ENCODE peak calls at places on chromosomes 3 and 15, in five cellular contexts. One of them, this sample, is unnamed. For H3K36me3, the result is how much of the 10 kb centered on the place peaks cover.

GRCh38 chr3:133662256-133662773 is 574 bp upstream of the TOPBP1 start:
- DNase-seq in GM06990: peak
- DNase-seq in adrenal gland: no peak
- DNase-seq in transverse colon: no peak
- DNase-seq in SK-N-SH: peak
- DNase-seq in this sample: no peak

GRCh38 chr3:23159929-23160328 is 43.2 kb upstream of the UBE2E2 start:
- DNase-seq in GM06990: no peak
- DNase-seq in adrenal gland: no peak
- DNase-seq in transverse colon: no peak
- DNase-seq in SK-N-SH: no peak
- DNase-seq in this sample: no peak

GRCh38 chr3:150691414-150692040 is 12.2 kb downstream of the ERICH6 start:
- DNase-seq in GM06990: no peak
- DNase-seq in adrenal gland: no peak
- DNase-seq in transverse colon: no peak
- DNase-seq in SK-N-SH: no peak
- DNase-seq in this sample: no peak

GRCh38 chr15:96321422-96322391 is 8.8 kb upstream of the NR2F2 start:
- DNase-seq in GM06990: no peak
- DNase-seq in adrenal gland: no peak
- DNase-seq in transverse colon: no peak
- DNase-seq in SK-N-SH: no peak
- DNase-seq in this sample: no peak

GRCh38 chr15:82950746-82951370 is 1.7 kb downstream of the HOMER2 start:
- DNase-seq in GM06990: no peak
- DNase-seq in adrenal gland: no peak
- DNase-seq in transverse colon: no peak
- DNase-seq in SK-N-SH: no peak
- DNase-seq in this sample: no peak

GRCh38 chr15:90037961-90038633 is 37.0 kb downstream of the ZNF710 start:
- DNase-seq in GM06990: peak
- DNase-seq in adrenal gland: peak
- DNase-seq in transverse colon: no peak
- DNase-seq in SK-N-SH: no peak
- DNase-seq in this sample: no peak

GRCh38 chr3:126528800-126529541 is 5.0 kb downstream of the CHST13 start:
- DNase-seq in GM06990: no peak
- DNase-seq in adrenal gland: peak
- DNase-seq in transverse colon: no peak
- DNase-seq in SK-N-SH: peak
- DNase-seq in this sample: no peak

GRCh38 chr15:87267798-87268197 is 988.7 kb downstream of the NTRK3 start:
- DNase-seq in GM06990: no peak
- DNase-seq in adrenal gland: peak
- DNase-seq in transverse colon: no peak
- DNase-seq in SK-N-SH: no peak
- DNase-seq in this sample: no peak

GRCh38 chr3:125055165-125055912 is 458 bp downstream of the HEG1 start:
- DNase-seq in GM06990: peak
- DNase-seq in adrenal gland: no peak
- DNase-seq in transverse colon: no peak
- DNase-seq in SK-N-SH: peak
- DNase-seq in this sample: no peak

GRCh38 chr3:139827833-139828232 is 107.2 kb upstream of the CLSTN2 start:
- DNase-seq in GM06990: no peak
- DNase-seq in adrenal gland: no peak
- DNase-seq in transverse colon: no peak
- DNase-seq in SK-N-SH: no peak
- DNase-seq in this sample: no peak

GRCh38 chr3:117586161-117586560 is 876.6 kb downstream of the TUSC7 start:
- DNase-seq in GM06990: no peak
- DNase-seq in adrenal gland: no peak
- DNase-seq in transverse colon: no peak
- DNase-seq in SK-N-SH: no peak
- DNase-seq in this sample: no peak

GRCh38 chr15:58227706-58228543 is 89.7 kb downstream of the AQP9 start:
- DNase-seq in GM06990: no peak
- DNase-seq in adrenal gland: peak
- DNase-seq in transverse colon: peak
- DNase-seq in SK-N-SH: peak
- DNase-seq in this sample: no peak

GRCh38 chr3:57753016-57753415 is 3.1 kb upstream of the SLMAP start:
- DNase-seq in GM06990: no peak
- DNase-seq in adrenal gland: no peak
- DNase-seq in transverse colon: no peak
- DNase-seq in SK-N-SH: no peak
- DNase-seq in this sample: no peak

GRCh38 chr15:59886476-59886875 is 117.6 kb upstream of the FOXB1 start:
- DNase-seq in GM06990: no peak
- DNase-seq in adrenal gland: no peak
- DNase-seq in transverse colon: no peak
- DNase-seq in SK-N-SH: no peak
- DNase-seq in this sample: no peak

GRCh38 chr3:62135731-62136130 is 237.6 kb downstream of the FEZF2 start:
- DNase-seq in GM06990: no peak
- DNase-seq in adrenal gland: no peak
- DNase-seq in transverse colon: no peak
- DNase-seq in SK-N-SH: no peak
- DNase-seq in this sample: no peak

GRCh38 chr3:98699132-98699531 is 64.0 kb upstream of the ST3GAL6 start:
- DNase-seq in GM06990: no peak
- DNase-seq in adrenal gland: no peak
- DNase-seq in transverse colon: no peak
- DNase-seq in SK-N-SH: no peak
- DNase-seq in this sample: no peak

GRCh38 chr3:18712713-18713575 is 287.8 kb upstream of the SATB1 start:
- DNase-seq in GM06990: no peak
- DNase-seq in adrenal gland: no peak
- DNase-seq in transverse colon: no peak
- DNase-seq in SK-N-SH: no peak
- DNase-seq in this sample: no peak

GRCh38 chr3:182139627-182140357 is 428.1 kb downstream of the SOX2 start:
- DNase-seq in GM06990: no peak
- DNase-seq in adrenal gland: no peak
- DNase-seq in transverse colon: no peak
- DNase-seq in SK-N-SH: no peak
- DNase-seq in this sample: no peak

GRCh38 chr3:20511863-20512262 is 325.9 kb upstream of the SGO1 start:
- DNase-seq in GM06990: no peak
- DNase-seq in adrenal gland: peak
- DNase-seq in transverse colon: no peak
- DNase-seq in SK-N-SH: peak
- DNase-seq in this sample: no peak

GRCh38 chr3:66625464-66626216 is 124.8 kb upstream of the LRIG1 start:
- DNase-seq in GM06990: no peak
- DNase-seq in adrenal gland: no peak
- DNase-seq in transverse colon: no peak
- DNase-seq in SK-N-SH: no peak
- DNase-seq in this sample: no peak

GRCh38 chr15:62462268-62462667 is 297.2 kb upstream of the C2CD4B start:
- DNase-seq in GM06990: no peak
- DNase-seq in adrenal gland: no peak
- DNase-seq in transverse colon: no peak
- DNase-seq in SK-N-SH: peak
- DNase-seq in this sample: no peak

GRCh38 chr15:62465173-62465572 is 300.1 kb upstream of the C2CD4B start:
- DNase-seq in GM06990: no peak
- DNase-seq in adrenal gland: no peak
- DNase-seq in transverse colon: no peak
- DNase-seq in SK-N-SH: no peak
- DNase-seq in this sample: no peak

GRCh38 chr15:62459875-62460274 is 294.8 kb upstream of the C2CD4B start:
- DNase-seq in GM06990: no peak
- DNase-seq in adrenal gland: no peak
- DNase-seq in transverse colon: no peak
- DNase-seq in SK-N-SH: peak
- DNase-seq in this sample: no peak

GRCh38 chr15:62464705-62465104 is 299.6 kb upstream of the C2CD4B start:
- DNase-seq in GM06990: no peak
- DNase-seq in adrenal gland: no peak
- DNase-seq in transverse colon: no peak
- DNase-seq in SK-N-SH: no peak
- DNase-seq in this sample: no peak

DNA sequence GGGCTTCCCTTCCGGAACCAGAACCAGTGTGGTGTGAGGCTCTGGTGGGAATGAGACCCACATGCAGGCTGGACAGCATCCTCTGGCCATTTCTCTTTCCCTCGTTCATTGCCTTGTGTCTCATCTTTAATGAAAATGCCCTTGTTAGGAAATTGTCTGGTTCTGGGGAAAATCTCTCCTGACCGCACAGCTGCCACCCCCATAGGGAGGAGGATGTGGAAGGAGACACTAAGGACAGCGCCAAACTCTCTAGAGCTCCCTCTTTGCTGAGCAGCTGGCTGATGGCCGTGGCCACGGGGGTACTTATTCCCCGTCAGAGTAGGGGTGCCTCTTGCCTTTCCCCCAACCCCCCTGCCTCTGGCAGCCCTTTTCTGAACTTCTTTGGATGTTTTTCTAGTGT is 297.6 kb upstream of the C2CD4B start:
- DNase-seq in GM06990: no peak
- DNase-seq in adrenal gland: no peak
- DNase-seq in transverse colon: no peak
- DNase-seq in SK-N-SH: peak
- DNase-seq in this sample: no peak
- TF ChIP-seq CTCF in GM06990: no peak
- TF ChIP-seq CTCF in adrenal gland: no peak
- TF ChIP-seq CTCF in transverse colon: no peak
- TF ChIP-seq CTCF in SK-N-SH: no peak
- TF ChIP-seq CTCF in this sample: no peak

GRCh38 chr3:194484614-194485013 is 2.2 kb downstream of the ATP13A3 start:
- DNase-seq in GM06990: no peak
- DNase-seq in adrenal gland: no peak
- DNase-seq in transverse colon: no peak
- DNase-seq in SK-N-SH: no peak
- DNase-seq in this sample: no peak
- H3K4me3 ChIP-seq in GM06990: peak
- H3K4me3 ChIP-seq in adrenal gland: no peak
- H3K4me3 ChIP-seq in transverse colon: peak
- H3K4me3 ChIP-seq in SK-N-SH: no peak
- H3K4me3 ChIP-seq in this sample: no peak

GRCh38 chr3:188581365-188581764 is 427.4 kb downstream of the LPP start:
- DNase-seq in GM06990: no peak
- DNase-seq in adrenal gland: no peak
- DNase-seq in transverse colon: no peak
- DNase-seq in SK-N-SH: no peak
- DNase-seq in this sample: no peak

GRCh38 chr3:188581791-188582190 is 427.8 kb downstream of the LPP start:
- DNase-seq in GM06990: no peak
- DNase-seq in adrenal gland: no peak
- DNase-seq in transverse colon: no peak
- DNase-seq in SK-N-SH: no peak
- DNase-seq in this sample: no peak

GRCh38 chr3:188584958-188585689 is 431.2 kb downstream of the LPP start:
- DNase-seq in GM06990: no peak
- DNase-seq in adrenal gland: no peak
- DNase-seq in transverse colon: no peak
- DNase-seq in SK-N-SH: no peak
- DNase-seq in this sample: no peak

GRCh38 chr3:188584162-188584529 is 430.2 kb downstream of the LPP start:
- DNase-seq in GM06990: no peak
- DNase-seq in adrenal gland: peak
- DNase-seq in transverse colon: no peak
- DNase-seq in SK-N-SH: no peak
- DNase-seq in this sample: no peak

GRCh38 chr3:188583476-188584161 is 429.7 kb downstream of the LPP start:
- DNase-seq in GM06990: no peak
- DNase-seq in adrenal gland: no peak
- DNase-seq in transverse colon: peak
- DNase-seq in SK-N-SH: no peak
- DNase-seq in this sample: no peak
- H3K36me3 ChIP-seq in GM06990: under half
- H3K36me3 ChIP-seq in adrenal gland: under half
- H3K36me3 ChIP-seq in transverse colon: under half
- H3K36me3 ChIP-seq in SK-N-SH: under half
- H3K36me3 ChIP-seq in this sample: under half

GRCh38 chr3:24197809-24198208 is 252.7 kb downstream of the NR1D2 start:
- DNase-seq in GM06990: no peak
- DNase-seq in adrenal gland: peak
- DNase-seq in transverse colon: no peak
- DNase-seq in SK-N-SH: peak
- DNase-seq in this sample: no peak
- TF ChIP-seq CTCF in GM06990: no peak
- TF ChIP-seq CTCF in adrenal gland: no peak
- TF ChIP-seq CTCF in transverse colon: no peak
- TF ChIP-seq CTCF in SK-N-SH: no peak
- TF ChIP-seq CTCF in this sample: no peak

GRCh38 chr3:101935081-101935480 is 85.8 kb downstream of the NFKBIZ start:
- DNase-seq in GM06990: no peak
- DNase-seq in adrenal gland: no peak
- DNase-seq in transverse colon: no peak
- DNase-seq in SK-N-SH: no peak
- DNase-seq in this sample: no peak
- H3K4me3 ChIP-seq in GM06990: no peak
- H3K4me3 ChIP-seq in adrenal gland: no peak
- H3K4me3 ChIP-seq in transverse colon: no peak
- H3K4me3 ChIP-seq in SK-N-SH: no peak
- H3K4me3 ChIP-seq in this sample: no peak

GRCh38 chr3:46461971-46462910 is 2.5 kb downstream of the LTF start:
- DNase-seq in GM06990: no peak
- DNase-seq in adrenal gland: no peak
- DNase-seq in transverse colon: no peak
- DNase-seq in SK-N-SH: no peak
- DNase-seq in this sample: peak
- H3K36me3 ChIP-seq in GM06990: under half
- H3K36me3 ChIP-seq in adrenal gland: under half
- H3K36me3 ChIP-seq in transverse colon: under half
- H3K36me3 ChIP-seq in SK-N-SH: under half
- H3K36me3 ChIP-seq in this sample: under half

GRCh38 chr3:162544246-162544645 is 1047.6 kb downstream of the OTOL1 start:
- DNase-seq in GM06990: no peak
- DNase-seq in adrenal gland: no peak
- DNase-seq in transverse colon: no peak
- DNase-seq in SK-N-SH: no peak
- DNase-seq in this sample: no peak
- TF ChIP-seq CTCF in GM06990: no peak
- TF ChIP-seq CTCF in adrenal gland: no peak
- TF ChIP-seq CTCF in transverse colon: no peak
- TF ChIP-seq CTCF in SK-N-SH: no peak
- TF ChIP-seq CTCF in this sample: no peak